ENCODE peak calls at places on chromosome 3, in six cellular contexts. K is neuronal stem cell; Z is fibroblast of the aortic adventitia; X is NCI-H1417; P is natural killer cell treated with Interleukin-12 subunit alpha and Interleukin-12 subunit beta and Interleukin-15 and Interleukin-18, amount 100 ng/mL, for 72 hours; T is SK-N-MC. R is an unnamed sample.

GRCh38 chr3:9396301-9396631 is 1.1 kb upstream of the SETD5 start:
- DNase-seq in K (no peak), T (peak), P (peak), X (peak), Z (peak), R (peak)

GRCh38 chr3:122725106-122725505 is 44.5 kb downstream of the PARP14 start:
- DNase-seq in Z (no peak), K (no peak), X (no peak), P (no peak), T (no peak), R (no peak)

GRCh38 chr3:3708769-3709115 is 90.5 kb upstream of the LRRN1 start:
- DNase-seq in P (no peak), Z (no peak), T (no peak), X (no peak), K (no peak), R (no peak)

GRCh38 chr3:63015614-63016016 is 140.4 kb upstream of the CADPS start:
- DNase-seq in P (no peak), X (peak), T (no peak), K (peak), Z (no peak), R (no peak)

GRCh38 chr3:162400697-162401096 is 904.1 kb downstream of the OTOL1 start:
- DNase-seq in K (no peak), T (no peak), Z (no peak), X (peak), P (no peak), R (no peak)

GRCh38 chr3:111917300-111917699 is 58.2 kb downstream of the PHLDB2 start:
- DNase-seq in X (no peak), T (no peak), K (peak), Z (peak), P (no peak), R (no peak)

GRCh38 chr3:110491413-110491812 is 580.2 kb upstream of the NECTIN3 start:
- DNase-seq in K (no peak), T (no peak), X (no peak), P (no peak), Z (no peak), R (no peak)

GRCh38 chr3:111750278-111750884 is 108.7 kb upstream of the PHLDB2 start:
- DNase-seq in K (no peak), Z (no peak), P (no peak), T (no peak), X (no peak), R (no peak)

GRCh38 chr3:20405731-20406130 is 219.7 kb upstream of the SGO1 start:
- DNase-seq in K (no peak), P (no peak), T (no peak), Z (no peak), X (no peak), R (no peak)

GRCh38 chr3:140545756-140546155 is 132.1 kb upstream of the TRIM42 start:
- DNase-seq in K (no peak), T (no peak), Z (no peak), X (peak), P (no peak), R (no peak)

GRCh38 chr3:120350431-120350941 is 1.3 kb upstream of the LRRC58 start:
- DNase-seq in T (no peak), Z (peak), K (no peak), P (no peak), X (peak), R (no peak)

GRCh38 chr3:133040696-133041523 is 2.7 kb downstream of the TMEM108 start:
- DNase-seq in X (peak), K (peak), T (peak), Z (peak), P (no peak), R (peak)

GRCh38 chr3:5239602-5240001 is 52.1 kb downstream of the EDEM1 start:
- DNase-seq in Z (peak), K (no peak), T (no peak), P (no peak), X (no peak), R (no peak)

GRCh38 chr3:12423918-12424634 is 60.2 kb upstream of the TSEN2 start:
- DNase-seq in X (no peak), K (no peak), P (no peak), Z (peak), T (no peak), R (no peak)

GRCh38 chr3:72597756-72598195 is 250.5 kb downstream of the SHQ1 start:
- DNase-seq in T (no peak), Z (no peak), X (peak), P (no peak), K (no peak), R (no peak)

GRCh38 chr3:55090746-55091145 is 162.9 kb upstream of the LRTM1 start:
- DNase-seq in X (no peak), P (no peak), K (no peak), Z (no peak), T (no peak), R (no peak)

GRCh38 chr3:55065331-55065730 is 137.5 kb upstream of the LRTM1 start:
- DNase-seq in Z (no peak), K (no peak), T (no peak), P (no peak), X (no peak), R (no peak)

GRCh38 chr3:123651449-123652345 is 66.8 kb upstream of the HACD2 start:
- DNase-seq in K (no peak), X (peak), P (no peak), Z (no peak), T (no peak), R (no peak)

GRCh38 chr3:45173776-45174175 is 27.6 kb upstream of the CDCP1 start:
- DNase-seq in X (no peak), T (no peak), K (no peak), P (no peak), Z (no peak), R (no peak)

GRCh38 chr3:126549861-126550487 is 8.8 kb downstream of the C3orf22 start:
- DNase-seq in P (peak), X (no peak), K (no peak), T (no peak), Z (no peak), R (peak)

GRCh38 chr3:191356586-191357439 is 26.5 kb upstream of the UTS2B start:
- DNase-seq in T (no peak), Z (peak), P (no peak), X (peak), K (no peak), R (peak)

GRCh38 chr3:71542548-71543370 is 40.8 kb downstream of the FOXP1 start:
- DNase-seq in Z (peak), K (no peak), X (no peak), P (no peak), T (peak), R (peak)

R was measured in upper lobe of left lung.